ENCODE peak calls at places on chromosomes 3 and 15, in seven cellular contexts. W is fibroblast of lung, V is mammary epithelial cell, F is MM.1S, I is endothelial cell of umbilical vein, R is SK-N-SH, G is IMR-90. Z is an unnamed sample.

GRCh38 chr3:42769477-42770131 is 3.4 kb downstream of the CCDC13 start:
- DNase-seq in R (no peak), V (no peak), W (no peak), I (no peak), F (no peak), G (no peak), Z (no peak)

GRCh38 chr3:168249048-168249538 is 153.4 kb upstream of the GOLIM4 start:
- DNase-seq in V (peak), R (no peak), F (peak), W (peak), I (peak), G (peak), Z (no peak)

GRCh38 chr15:31236184-31237041 is 90.2 kb upstream of the KLF13 start:
- DNase-seq in W (peak), F (peak), I (peak), G (peak), R (peak), V (peak), Z (peak)

GRCh38 chr15:59950603-59951388 is 53.3 kb upstream of the FOXB1 start:
- DNase-seq in F (no peak), R (no peak), G (no peak), I (no peak), W (no peak), V (no peak), Z (no peak)

GRCh38 chr3:52400275-52400793 is 44.6 kb downstream of the SEMA3G start:
- DNase-seq in V (no peak), W (no peak), I (no peak), F (no peak), R (no peak), G (no peak), Z (no peak)

GRCh38 chr3:131053021-131053420 is 26.3 kb downstream of the NEK11 start:
- DNase-seq in G (peak), R (peak), F (no peak), W (peak), I (peak), V (no peak), Z (no peak)

GRCh38 chr15:71329041-71329440 is 213.8 kb downstream of the THSD4 start:
- DNase-seq in I (peak), W (peak), V (no peak), G (peak), R (no peak), F (no peak), Z (peak)

GRCh38 chr3:195580733-195581443 is 2.9 kb downstream of the APOD start:
- DNase-seq in V (peak), G (peak), W (peak), F (no peak), R (no peak), I (no peak), Z (no peak)

GRCh38 chr3:179438836-179439235 is 12.4 kb downstream of the GNB4 start:
- DNase-seq in W (no peak), I (no peak), G (no peak), R (no peak), F (peak), V (no peak), Z (no peak)

GRCh38 chr3:194224937-194225422 is 89.0 kb downstream of the HES1 start:
- DNase-seq in I (no peak), V (no peak), W (no peak), F (no peak), G (no peak), R (peak), Z (no peak)

GRCh38 chr3:125128861-125129501 is 73.2 kb upstream of the HEG1 start:
- DNase-seq in F (no peak), I (no peak), R (no peak), V (peak), W (peak), G (peak), Z (no peak)

GRCh38 chr3:125189378-125190165 is 23.0 kb downstream of the SLC12A8 start:
- DNase-seq in R (no peak), I (no peak), V (no peak), W (no peak), G (no peak), F (no peak), Z (no peak)

GRCh38 chr3:141255864-141256263 is 24.2 kb downstream of the PXYLP1 start:
- DNase-seq in F (no peak), W (no peak), V (no peak), I (peak), R (no peak), G (no peak), Z (no peak)

GRCh38 chr3:25144430-25144829 is 283.6 kb upstream of the RARB start:
- DNase-seq in G (no peak), V (no peak), I (no peak), F (no peak), W (no peak), R (no peak), Z (no peak)

GRCh38 chr3:170699158-170700053 is 113.5 kb upstream of the SLC7A14 start:
- DNase-seq in G (no peak), F (no peak), R (no peak), I (no peak), W (no peak), V (no peak), Z (no peak)

GRCh38 chr3:48013288-48013980 is 2.8 kb downstream of the MAP4 start:
- DNase-seq in F (no peak), R (no peak), I (peak), V (peak), G (peak), W (peak), Z (no peak)

GRCh38 chr3:29346828-29347227 is 66.0 kb downstream of the RBMS3 start:
- DNase-seq in I (no peak), V (no peak), F (no peak), R (no peak), G (peak), W (peak), Z (no peak)

GRCh38 chr3:71173421-71173975 is 410.0 kb downstream of the FOXP1 start:
- DNase-seq in I (no peak), R (no peak), F (no peak), W (peak), G (peak), V (no peak), Z (no peak)

GRCh38 chr3:183253961-183254815 is 1.1 kb downstream of the B3GNT5 start:
- DNase-seq in G (peak), R (peak), W (no peak), V (no peak), I (peak), F (no peak), Z (peak)

GRCh38 chr15:63764912-63765311 is 68.8 kb downstream of the HERC1 start:
- DNase-seq in I (no peak), F (no peak), G (no peak), V (no peak), W (no peak), R (no peak), Z (no peak)

GRCh38 chr3:12679468-12679867 is 15.6 kb upstream of the RAF1 start:
- DNase-seq in R (peak), F (no peak), I (no peak), G (peak), V (peak), W (peak), Z (no peak)

GRCh38 chr3:161415506-161416231 is 44.4 kb upstream of the SPTSSB start:
- DNase-seq in I (peak), F (no peak), W (peak), R (no peak), G (peak), V (peak), Z (no peak)
- H3K27ac ChIP-seq in I (peak), F (no peak), W (peak), R (peak), G (peak), V (peak), Z (peak)

DNA sequence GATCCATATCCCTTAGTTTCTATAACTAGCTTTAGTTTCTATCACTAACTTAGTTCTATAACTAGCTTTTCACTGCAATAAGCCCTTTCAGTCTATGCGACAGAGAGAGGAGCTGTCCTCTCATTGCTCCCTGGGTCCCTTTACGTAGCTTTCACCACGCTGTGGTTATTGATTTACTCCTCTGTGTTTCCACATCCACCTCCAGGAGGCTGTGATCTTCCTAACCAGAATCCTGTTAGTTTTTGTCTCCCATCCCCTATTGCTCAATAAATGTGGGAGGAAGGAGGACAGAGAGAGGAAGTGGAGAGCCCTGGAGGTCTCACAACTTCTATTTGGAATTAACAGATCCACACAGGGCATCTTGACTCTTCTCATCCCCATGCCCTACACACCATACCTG is 1036.1 kb downstream of the MCTP2 start:
- DNase-seq in R (no peak), G (no peak), V (no peak), I (no peak), F (no peak), W (no peak), Z (no peak)
- H3K9ac ChIP-seq in R (no peak), G (no peak), V (no peak), I (no peak), F (no peak), W (no peak), Z (no peak)

GRCh38 chr3:169508426-169508825 is 155.1 kb downstream of the MECOM start:
- DNase-seq in G (no peak), F (no peak), V (no peak), W (peak), R (no peak), I (no peak), Z (no peak)

GRCh38 chr3:169509780-169510179 is 153.7 kb downstream of the MECOM start:
- DNase-seq in I (peak), R (peak), W (no peak), V (no peak), G (no peak), F (peak), Z (no peak)

GRCh38 chr3:169510378-169510777 is 153.1 kb downstream of the MECOM start:
- DNase-seq in I (peak), G (no peak), R (peak), W (no peak), F (no peak), V (no peak), Z (no peak)

GRCh38 chr3:169512991-169513390 is 150.5 kb downstream of the MECOM start:
- DNase-seq in W (no peak), V (no peak), R (no peak), I (no peak), G (no peak), F (no peak), Z (no peak)

GRCh38 chr3:169509359-169509758 is 154.2 kb downstream of the MECOM start:
- DNase-seq in V (no peak), F (peak), W (no peak), G (no peak), I (peak), R (no peak), Z (no peak)
- H3K27ac ChIP-seq in V (no peak), F (peak), W (no peak), G (no peak), I (peak), R (no peak), Z (no peak)

GRCh38 chr15:40930430-40931299 is 1.5 kb downstream of the DLL4 start:
- DNase-seq in F (no peak), I (peak), V (peak), R (peak), W (no peak), G (peak), Z (peak)
- H3K9ac ChIP-seq in F (no peak), I (peak), V (no peak), R (no peak), W (no peak), G (peak), Z (peak)

DNA sequence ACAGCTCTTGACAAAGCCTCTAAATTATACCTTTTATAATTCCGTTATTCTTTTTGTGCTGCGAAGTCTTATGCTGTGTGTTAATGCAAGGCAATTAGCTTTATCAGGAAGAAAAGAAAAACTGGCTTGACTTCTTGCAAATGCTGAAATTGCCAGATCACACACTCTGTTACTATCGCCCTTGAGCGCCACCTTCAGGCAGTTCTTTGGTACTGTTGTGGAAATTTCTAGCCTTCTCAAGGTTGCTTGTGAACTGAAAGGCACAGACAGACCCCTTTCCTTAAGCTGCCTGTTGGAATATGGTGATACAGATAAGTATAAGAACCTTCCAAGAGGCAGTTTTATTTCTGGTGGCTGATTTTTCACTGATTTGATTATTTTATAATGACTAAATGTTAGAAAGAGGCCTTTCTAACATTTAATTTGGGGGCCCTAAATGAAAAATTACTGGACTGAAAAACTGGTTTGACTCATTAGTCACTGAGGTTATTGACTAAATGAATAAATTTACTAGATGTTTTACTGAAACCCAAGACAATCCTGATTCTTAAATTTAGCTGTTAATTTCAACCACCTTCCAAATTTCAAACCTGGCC is 126.2 kb upstream of the RASGRP1 start:
- DNase-seq in G (peak), V (peak), I (peak), F (peak), R (peak), W (peak), Z (peak)
- H3K27ac ChIP-seq in G (no peak), V (no peak), I (no peak), F (no peak), R (no peak), W (no peak), Z (no peak)

GRCh38 chr3:185933374-185933950 is 4.4 kb downstream of the TRA2B start:
- DNase-seq in G (no peak), I (no peak), F (no peak), R (no peak), W (no peak), V (no peak), Z (no peak)
- H3K9ac ChIP-seq in G (no peak), I (peak), F (peak), R (no peak), W (no peak), V (peak), Z (no peak)

GRCh38 chr15:36469567-36469966 is 109.9 kb upstream of the CDIN1 start:
- DNase-seq in W (peak), G (peak), I (no peak), F (no peak), R (no peak), V (no peak), Z (no peak)

GRCh38 chr15:36468746-36469145 is 110.7 kb upstream of the CDIN1 start:
- DNase-seq in V (peak), G (peak), W (peak), F (no peak), R (no peak), I (no peak), Z (peak)

GRCh38 chr15:36478561-36478960 is 100.9 kb upstream of the CDIN1 start:
- DNase-seq in I (no peak), G (no peak), W (no peak), R (no peak), F (no peak), V (no peak), Z (no peak)

GRCh38 chr15:36472672-36473071 is 106.8 kb upstream of the CDIN1 start:
- DNase-seq in G (peak), R (no peak), W (peak), I (no peak), V (peak), F (no peak), Z (no peak)
- H3K27ac ChIP-seq in G (no peak), R (no peak), W (no peak), I (no peak), V (no peak), F (no peak), Z (no peak)

GRCh38 chr3:18338827-18339226 is 86.3 kb downstream of the SATB1 start:
- DNase-seq in I (no peak), F (no peak), V (no peak), W (no peak), G (no peak), R (no peak), Z (no peak)

GRCh38 chr3:18335202-18335601 is 89.9 kb downstream of the SATB1 start:
- DNase-seq in I (no peak), V (peak), W (no peak), F (no peak), G (no peak), R (no peak), Z (no peak)
- H3K9ac ChIP-seq in I (no peak), V (no peak), W (no peak), F (no peak), G (no peak), R (no peak), Z (no peak)

GRCh38 chr3:152196782-152197181 is 71.9 kb upstream of the MBNL1 start:
- DNase-seq in V (no peak), I (no peak), R (no peak), W (no peak), F (peak), G (no peak), Z (no peak)
- H3K27ac ChIP-seq in V (no peak), I (no peak), R (no peak), W (no peak), F (peak), G (no peak), Z (peak)

DNA sequence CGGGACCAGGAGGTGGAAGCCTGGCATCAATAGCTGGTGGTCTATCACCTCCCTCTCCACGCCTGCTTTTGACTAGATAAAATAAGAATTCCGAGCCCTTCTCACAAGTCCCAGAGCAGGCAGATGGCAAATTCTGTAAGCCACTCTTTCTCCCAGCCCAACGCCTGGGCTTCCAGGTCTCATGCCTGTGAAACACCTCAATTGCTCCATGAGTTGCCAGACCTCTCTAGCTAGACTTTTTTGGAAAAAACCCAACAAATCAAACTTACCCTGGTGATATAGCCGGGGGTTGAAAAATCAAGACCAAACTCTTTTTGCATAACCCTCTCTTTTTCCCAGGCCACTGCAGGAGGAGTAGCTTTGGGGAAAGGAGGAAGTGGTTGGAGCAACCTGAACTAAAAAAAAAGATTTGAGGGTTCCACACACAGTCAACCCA is 7.0 kb downstream of the BHLHE40 start:
- DNase-seq in F (no peak), I (no peak), V (peak), G (peak), R (no peak), W (no peak), Z (no peak)
- H3K9ac ChIP-seq in F (peak), I (peak), V (peak), G (peak), R (peak), W (peak), Z (peak)